ENCODE peak calls at places on chromosomes 3 and 15, in seven cellular contexts. Z is memory B cell, E is iris pigment epithelial cell, X is fibroblast of lung, Y is cardiac septum, L is coronary artery, C is NCI-H1105. R is an unnamed sample.

GRCh38 chr3:120623719-120624093 is 27.6 kb downstream of the NDUFB4 start:
- DNase-seq in Z (no peak), E (no peak), X (no peak), Y (no peak), L (no peak), C (no peak), R (no peak)

GRCh38 chr15:66369773-66370651 is 13.5 kb upstream of the TIPIN start:
- DNase-seq in Z (no peak), E (peak), X (peak), Y (no peak), L (no peak), C (no peak), R (no peak)

GRCh38 chr15:73630796-73631471 is 2.3 kb downstream of the NPTN start:
- DNase-seq in Z (no peak), E (no peak), X (no peak), Y (no peak), L (no peak), C (no peak), R (no peak)

GRCh38 chr3:25130724-25131123 is 297.3 kb upstream of the RARB start:
- DNase-seq in Z (no peak), E (no peak), X (no peak), Y (no peak), L (no peak), C (no peak), R (no peak)

GRCh38 chr15:31060429-31061140 is 40.9 kb downstream of the TRPM1 start:
- DNase-seq in Z (no peak), E (no peak), X (no peak), Y (no peak), L (no peak), C (no peak), R (no peak)

GRCh38 chr3:143352850-143353550 is 233.4 kb downstream of the CHST2 start:
- DNase-seq in Z (no peak), E (no peak), X (no peak), Y (no peak), L (no peak), C (no peak), R (no peak)

GRCh38 chr3:42655331-42655888 is 1.9 kb downstream of the ZBTB47 start:
- DNase-seq in Z (no peak), E (no peak), X (peak), Y (no peak), L (peak), C (no peak), R (no peak)

GRCh38 chr15:74206801-74207281 is 4.3 kb upstream of the STRA6 start:
- DNase-seq in Z (no peak), E (peak), X (no peak), Y (no peak), L (no peak), C (no peak), R (no peak)

GRCh38 chr3:45017826-45018225 is 8.3 kb upstream of the CLEC3B start:
- DNase-seq in Z (no peak), E (no peak), X (no peak), Y (no peak), L (no peak), C (no peak), R (no peak)

R was measured in SK-N-MC.